ENCODE peak calls at places on chromosomes 12 and 14, in five cellular contexts. Q, H, X, E and C are unnamed samples.

GRCh38 chr12:123571343-123571813 is 13.0 kb upstream of the TMED2 start:
- DNase-seq in Q (no peak), H (no peak), X (peak; percentile 39), E (peak; percentile 28), C (no peak)

GRCh38 chr12:89461190-89461589 is 63.4 kb downstream of the GALNT4 start:
- DNase-seq in Q (no peak), H (no peak), X (no peak), E (no peak), C (no peak)

GRCh38 chr12:117367006-117367638 is 5.7 kb upstream of the NOS1 start:
- DNase-seq in Q (peak; percentile 45), H (no peak), X (peak; percentile 87), E (peak; percentile 11), C (no peak)

GRCh38 chr12:132248439-132249157 is 80.8 kb downstream of the GALNT9 start:
- DNase-seq in Q (peak; percentile 46), H (no peak), X (no peak), E (no peak), C (no peak)

GRCh38 chr14:67999693-68000384 is 180.3 kb downstream of the RAD51B start:
- DNase-seq in Q (no peak), H (no peak), X (no peak), E (peak; percentile 76), C (no peak)

GRCh38 chr14:32081901-32082300 is 4.8 kb downstream of the ARHGAP5 start:
- DNase-seq in Q (no peak), H (no peak), X (no peak), E (no peak), C (no peak)

GRCh38 chr14:71720978-71721624 is 211.1 kb upstream of the RGS6 start:
- DNase-seq in Q (peak; percentile 64), H (no peak), X (peak; percentile 18), E (no peak), C (no peak)

GRCh38 chr14:79134346-79134745 is 964.2 kb downstream of the NRXN3 start:
- DNase-seq in Q (no peak), H (no peak), X (no peak), E (no peak), C (no peak)

GRCh38 chr12:106214576-106214975 is 33.2 kb downstream of the CKAP4 start:
- DNase-seq in Q (no peak), H (no peak), X (no peak), E (no peak), C (no peak)

GRCh38 chr14:81466854-81467253 is 66.7 kb upstream of the STON2 start:
- DNase-seq in Q (no peak), H (no peak), X (no peak), E (no peak), C (no peak)

GRCh38 chr12:126936181-126936851 is 1330.7 kb upstream of the TMEM132C start:
- DNase-seq in Q (no peak), H (no peak), X (peak; percentile 85), E (no peak), C (no peak)

GRCh38 chr12:30438526-30439120 is 257.0 kb downstream of the IPO8 start:
- DNase-seq in Q (no peak), H (no peak), X (no peak), E (no peak), C (no peak)

GRCh38 chr12:114616081-114616480 is 67.9 kb downstream of the TBX3 start:
- DNase-seq in Q (no peak), H (no peak), X (no peak), E (no peak), C (no peak)

GRCh38 chr12:2402180-2402579 is 349.4 kb downstream of the CACNA1C start:
- DNase-seq in Q (no peak), H (no peak), X (no peak), E (no peak), C (no peak)

GRCh38 chr12:117202556-117202955 is 12.3 kb upstream of the FBXO21 start:
- DNase-seq in Q (no peak), H (no peak), X (no peak), E (no peak), C (no peak)

GRCh38 chr12:113232232-113232615 is 11.0 kb downstream of the TPCN1 start:
- DNase-seq in Q (no peak), H (no peak), X (no peak), E (no peak), C (no peak)

GRCh38 chr12:111578276-111578970 is 20.7 kb downstream of the ATXN2 start:
- DNase-seq in Q (peak; percentile 44), H (no peak), X (no peak), E (no peak), C (no peak)

GRCh38 chr12:62840311-62840710 is 94.6 kb downstream of the PPM1H start:
- DNase-seq in Q (peak; percentile 88), H (no peak), X (no peak), E (no peak), C (no peak)

GRCh38 chr12:121748571-121749265 is 36.2 kb downstream of the TMEM120B start:
- DNase-seq in Q (peak; percentile 51), H (no peak), X (no peak), E (peak; percentile 47), C (no peak)

GRCh38 chr12:50614167-50614762 is 109.5 kb downstream of the DIP2B start:
- DNase-seq in Q (no peak), H (no peak), X (no peak), E (no peak), C (no peak)

GRCh38 chr14:74394549-74394948 is 31.5 kb downstream of the SYNDIG1L start:
- DNase-seq in Q (no peak), H (no peak), X (no peak), E (no peak), C (no peak)

GRCh38 chr14:22977684-22978486 is 4.5 kb downstream of the AJUBA start:
- DNase-seq in Q (no peak), H (no peak), X (peak; percentile 90), E (no peak), C (no peak)

GRCh38 chr14:61524211-61524806 is 171.0 kb upstream of the HIF1A start:
- DNase-seq in Q (no peak), H (no peak), X (peak; percentile 60), E (no peak), C (no peak)

GRCh38 chr12:47715393-47715876 is 9.6 kb upstream of the RPAP3 start:
- DNase-seq in Q (peak; percentile 76), H (peak; percentile 59), X (peak; percentile 88), E (no peak), C (peak; percentile 68)

GRCh38 chr12:57604454-57605307 is at the start of gene DTX3:
- DNase-seq in Q (no peak), H (no peak), X (peak; percentile 51), E (no peak), C (no peak)

GRCh38 chr14:55094630-55095157 is 34.4 kb upstream of the LGALS3 start:
- DNase-seq in Q (no peak), H (no peak), X (no peak), E (no peak), C (no peak)

GRCh38 chr14:41817626-41818025 is 210.9 kb downstream of the LRFN5 start:
- DNase-seq in Q (no peak), H (no peak), X (no peak), E (no peak), C (no peak)

GRCh38 chr14:103702497-103703432 is 12.5 kb downstream of the XRCC3 start:
- DNase-seq in Q (no peak), H (no peak), X (no peak), E (no peak), C (no peak)